ENCODE peak calls at places on chromosomes 2 and 18, in five cellular contexts. F, Y, S, A and N are unnamed samples. For H3K27me3, the result is how much of the 10 kb centered on the place peaks cover.

GRCh38 chr2:45439788-45440773 is 171.0 kb downstream of the SRBD1 start:
- DNase-seq in F (no peak), Y (no peak), S (no peak), A (no peak), N (no peak)

GRCh38 chr2:215601990-215602721 is 166.3 kb upstream of the FN1 start:
- DNase-seq in F (no peak), Y (no peak), S (no peak), A (no peak), N (no peak)

GRCh38 chr18:63016270-63016669 is 300.9 kb downstream of the PHLPP1 start:
- DNase-seq in F (peak), Y (peak), S (no peak), A (peak), N (peak)

GRCh38 chr2:1577846-1578245 is 164.6 kb downstream of the TPO start:
- DNase-seq in F (no peak), Y (no peak), S (no peak), A (no peak), N (no peak)

GRCh38 chr2:223076573-223076972 is 24.6 kb downstream of the KCNE4 start:
- DNase-seq in F (no peak), Y (no peak), S (no peak), A (no peak), N (no peak)

GRCh38 chr18:77129150-77129551 is 3.4 kb downstream of the MBP start:
- DNase-seq in F (no peak), Y (no peak), S (no peak), A (no peak), N (no peak)

GRCh38 chr2:237860273-237860935 is 981 bp downstream of the RAMP1 start:
- DNase-seq in F (no peak), Y (no peak), S (no peak), A (no peak), N (no peak)

GRCh38 chr2:22616031-22616430 is 768.9 kb upstream of the KLHL29 start:
- DNase-seq in F (no peak), Y (no peak), S (no peak), A (no peak), N (no peak)

GRCh38 chr2:193907561-193907960 is 1712.8 kb upstream of the TMEFF2 start:
- DNase-seq in F (no peak), Y (no peak), S (no peak), A (peak), N (no peak)

GRCh38 chr2:53473236-53473635 is 294.4 kb upstream of the CHAC2 start:
- DNase-seq in F (no peak), Y (no peak), S (no peak), A (no peak), N (no peak)

GRCh38 chr2:235836416-235837042 is 331.7 kb downstream of the GBX2 start:
- DNase-seq in F (no peak), Y (no peak), S (no peak), A (no peak), N (no peak)

GRCh38 chr2:129733579-129733978 is 245.9 kb upstream of the RAB6C start:
- DNase-seq in F (no peak), Y (no peak), S (no peak), A (no peak), N (no peak)

GRCh38 chr2:28602136-28602660 is 106.3 kb downstream of the PLB1 start:
- DNase-seq in F (no peak), Y (no peak), S (no peak), A (no peak), N (no peak)

GRCh38 chr2:28366496-28367282 is 26.0 kb upstream of the FOSL2 start:
- DNase-seq in F (peak), Y (peak), S (no peak), A (no peak), N (peak)

GRCh38 chr18:75544051-75544481 is 116.6 kb upstream of the SMIM21 start:
- DNase-seq in F (no peak), Y (no peak), S (no peak), A (no peak), N (no peak)

GRCh38 chr2:31260870-31261269 is 26.9 kb downstream of the EHD3 start:
- DNase-seq in F (no peak), Y (no peak), S (no peak), A (peak), N (no peak)

GRCh38 chr2:130336150-130336876 is 6.4 kb upstream of the IMP4 start:
- DNase-seq in F (peak), Y (no peak), S (no peak), A (no peak), N (no peak)

GRCh38 chr2:163132850-163133249 is 294.3 kb upstream of the KCNH7 start:
- DNase-seq in F (no peak), Y (no peak), S (no peak), A (no peak), N (no peak)

DNA sequence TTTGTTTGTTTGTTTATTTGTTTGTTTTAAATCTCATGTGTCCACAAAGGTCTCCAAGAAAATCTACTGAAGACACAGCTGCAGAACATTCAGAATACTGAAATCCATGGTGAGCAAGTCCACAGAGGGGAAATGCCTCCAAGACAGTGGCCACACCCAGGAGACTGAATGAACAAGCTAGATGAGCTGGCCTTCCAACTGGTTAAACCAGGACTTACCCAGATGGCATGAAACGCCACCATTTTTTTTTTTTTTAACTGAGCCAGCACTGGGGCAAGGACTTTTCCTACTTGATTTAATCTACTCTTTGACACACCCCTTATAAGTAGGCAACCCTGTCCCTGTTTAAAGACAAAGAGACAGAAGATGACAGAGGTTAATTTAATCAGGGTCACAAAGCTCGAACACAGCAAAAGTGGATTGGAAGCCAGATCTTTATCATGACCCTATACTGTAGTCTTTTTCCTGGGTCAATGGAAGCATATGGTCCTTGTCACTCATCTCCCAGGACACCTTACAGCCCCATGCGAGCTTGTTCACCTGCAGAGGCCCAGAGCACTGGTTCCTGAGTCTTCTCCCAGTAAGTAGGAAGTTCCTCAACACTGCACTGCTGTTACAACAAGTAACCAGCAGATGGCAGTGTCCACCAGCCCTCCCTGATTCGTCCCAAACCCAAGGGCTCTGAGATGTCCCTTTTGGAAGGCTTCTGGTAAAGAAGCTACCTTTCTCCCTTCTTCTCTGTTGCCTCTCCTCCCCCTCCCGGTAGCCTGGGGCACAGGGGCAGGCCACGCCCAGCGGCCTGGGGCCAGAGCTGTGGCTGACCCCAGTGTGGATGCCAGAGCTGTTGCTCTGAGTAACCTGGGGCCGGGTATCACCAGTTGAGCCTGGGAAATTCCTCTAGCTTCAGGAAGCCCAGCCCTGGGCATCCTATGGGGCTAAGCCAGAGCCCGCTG is 5.6 kb upstream of the GDF7 start:
- DNase-seq in F (peak), Y (peak), S (no peak), A (peak), N (peak)
- H3K27me3 ChIP-seq in F (under half), Y (under half), S (half or more), A (under half), N (half or more)

DNA sequence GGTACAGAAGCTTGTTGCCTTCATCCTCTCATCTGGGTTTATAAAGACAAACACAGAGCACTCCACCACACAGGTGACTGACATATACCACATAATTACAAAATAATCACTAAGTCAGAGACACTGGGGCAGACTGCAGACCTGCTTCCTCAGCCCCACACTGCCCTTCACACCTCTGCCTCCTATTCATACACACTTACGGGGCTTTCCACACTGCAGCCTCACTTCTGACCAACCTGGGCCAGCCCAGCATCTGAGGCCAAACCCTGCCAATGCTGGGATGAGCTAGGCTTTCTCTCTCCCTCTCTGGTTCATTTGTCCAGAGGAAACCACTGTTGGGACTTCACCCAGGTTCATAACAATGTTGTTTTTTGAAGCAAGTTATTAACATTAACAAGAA is 4.5 kb downstream of the EMX1 start:
- DNase-seq in F (no peak), Y (no peak), S (no peak), A (no peak), N (no peak)
- H3K27me3 ChIP-seq in F (half or more), Y (under half), S (half or more), A (half or more), N (half or more)

GRCh38 chr18:50282521-50283335 is 1.4 kb upstream of the MBD1 start:
- DNase-seq in F (no peak), Y (no peak), S (no peak), A (no peak), N (no peak)

GRCh38 chr18:50283469-50284209 is 2.3 kb upstream of the MBD1 start:
- DNase-seq in F (no peak), Y (no peak), S (no peak), A (no peak), N (no peak)

GRCh38 chr18:50280707-50281294 is 522 bp downstream of the MBD1 start:
- DNase-seq in F (no peak), Y (no peak), S (no peak), A (no peak), N (no peak)

GRCh38 chr18:50281295-50281971 is at the start of gene MBD1:
- DNase-seq in F (peak), Y (peak), S (peak), A (peak), N (peak)

DNA sequence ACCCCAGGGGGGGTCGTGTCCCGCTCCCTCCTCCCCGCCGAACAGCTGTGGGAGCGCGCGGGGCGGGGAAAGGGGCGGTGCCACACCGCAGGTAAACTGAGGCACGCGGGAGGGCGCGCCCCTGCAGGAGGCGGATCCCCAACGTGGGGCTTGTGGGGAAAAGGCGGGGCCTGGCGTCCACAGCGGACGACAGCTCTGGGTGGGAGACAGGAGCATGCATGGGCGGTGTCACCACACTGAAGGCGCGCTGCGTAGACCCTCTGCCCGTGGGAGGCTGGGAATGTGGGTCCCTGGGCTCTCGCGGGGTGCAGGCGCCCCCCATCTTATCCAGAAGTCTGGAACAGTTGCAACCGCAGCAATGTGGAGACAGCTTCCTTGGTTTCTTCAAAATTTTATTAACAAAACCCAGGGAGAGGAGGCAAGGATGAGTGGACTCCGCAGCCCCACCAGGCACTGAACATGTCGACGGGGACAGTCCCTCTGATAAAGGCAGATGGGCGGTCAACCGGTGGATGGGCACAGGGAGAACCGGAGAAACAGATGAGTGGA is 723 bp upstream of the MBD1 start:
- DNase-seq in F (no peak), Y (no peak), S (no peak), A (no peak), N (no peak)
- H3K27me3 ChIP-seq in F (under half), Y (under half), S (under half), A (under half), N (under half)

GRCh38 chr18:47254341-47254939 is 3.0 kb upstream of the SKOR2 start:
- DNase-seq in F (peak), Y (no peak), S (peak), A (no peak), N (no peak)

GRCh38 chr18:47251289-47252120 is at the start of gene SKOR2:
- DNase-seq in F (no peak), Y (no peak), S (no peak), A (no peak), N (no peak)

GRCh38 chr18:47249602-47250001 is 1.9 kb downstream of the SKOR2 start:
- DNase-seq in F (no peak), Y (no peak), S (no peak), A (no peak), N (no peak)

GRCh38 chr18:47250415-47251046 is 929 bp downstream of the SKOR2 start:
- DNase-seq in F (no peak), Y (no peak), S (no peak), A (no peak), N (no peak)

GRCh38 chr18:47253101-47253654 is 1.7 kb upstream of the SKOR2 start:
- DNase-seq in F (no peak), Y (no peak), S (no peak), A (no peak), N (no peak)
- H3K27me3 ChIP-seq in F (half or more), Y (under half), S (half or more), A (half or more), N (half or more)

DNA sequence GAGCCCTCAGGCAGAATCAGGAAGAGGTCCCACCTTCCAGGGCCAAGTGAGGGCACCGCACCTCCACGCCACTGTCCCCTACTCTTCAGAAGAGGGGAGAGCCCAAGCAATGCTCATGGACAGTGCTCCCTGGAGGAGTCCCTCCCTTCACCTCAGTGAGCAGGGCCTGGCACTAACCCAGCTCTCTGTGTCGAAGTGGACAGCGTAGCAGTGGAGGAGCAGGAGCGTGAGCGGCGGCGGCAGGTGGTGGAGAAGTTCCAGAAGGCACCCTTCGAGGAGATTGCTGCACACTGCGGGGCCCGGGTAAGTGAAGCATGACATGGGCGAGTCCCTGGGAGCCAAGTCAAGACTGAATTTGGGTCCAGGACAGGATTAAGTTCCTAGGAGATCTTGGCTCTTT is 16.7 kb downstream of the POMC start:
- DNase-seq in F (no peak), Y (no peak), S (no peak), A (no peak), N (no peak)
- H3K27me3 ChIP-seq in F (under half), Y (under half), S (under half), A (under half), N (under half)

GRCh38 chr2:176094307-176094706 is 1.8 kb downstream of the HOXD13 start:
- DNase-seq in F (no peak), Y (no peak), S (no peak), A (no peak), N (no peak)
- H3K27me3 ChIP-seq in F (half or more), Y (half or more), S (half or more), A (half or more), N (half or more)

GRCh38 chr2:100819365-100820345 is at the start of gene NPAS2:
- DNase-seq in F (peak), Y (no peak), S (peak), A (no peak), N (peak)
- H3K27me3 ChIP-seq in F (under half), Y (under half), S (under half), A (under half), N (under half)

DNA sequence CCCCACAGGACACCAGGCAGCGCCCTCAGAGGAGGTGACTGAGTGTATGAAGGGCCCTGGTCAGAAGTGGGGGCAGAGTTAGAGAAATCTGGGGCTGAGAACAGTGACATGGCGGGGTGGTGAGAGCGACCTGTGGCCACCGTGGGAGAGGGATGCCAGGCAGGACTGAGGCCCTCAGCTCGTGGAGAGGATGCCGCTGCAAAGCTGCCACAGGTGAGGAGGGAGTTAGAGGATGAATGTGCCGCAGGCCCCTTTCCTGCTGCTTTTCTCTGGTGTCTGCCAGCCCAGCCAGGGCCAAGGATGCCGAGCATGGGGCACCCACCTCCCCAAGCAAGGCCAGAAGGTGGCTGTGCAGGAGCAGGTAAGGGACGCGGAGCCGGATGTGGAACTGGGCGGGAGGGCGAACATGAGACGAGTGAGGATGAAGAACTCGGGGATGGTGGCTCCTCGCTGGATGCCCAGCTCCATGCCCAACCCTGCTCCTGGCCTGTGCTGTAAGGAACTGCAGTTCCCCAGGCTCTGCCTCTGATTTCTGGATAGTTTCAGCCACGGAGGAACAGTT is 269.2 kb upstream of the HDAC4 start:
- DNase-seq in F (no peak), Y (no peak), S (no peak), A (no peak), N (no peak)
- H3K27me3 ChIP-seq in F (under half), Y (under half), S (under half), A (under half), N (under half)